ENCODE peak calls at places on chromosomes 1 and 21, in ten cellular contexts. L is upper lobe of right lung, T is HCT116, X is tibial nerve, O is HL-60, E is GM20000, Y is uterus, H is adrenal gland, W is ovary, M is lower lobe of right lung. B is an unnamed sample.

GRCh38 chr1:114524933-114525332 is 13.9 kb upstream of the TRIM33 start:
- DNase-seq in L (no peak), T (peak), X (no peak), O (no peak), E (no peak), Y (no peak), H (no peak), W (no peak), M (no peak), B (no peak)

GRCh38 chr1:91513160-91513559 is 12.5 kb downstream of the CDC7 start:
- DNase-seq in L (no peak), T (no peak), X (no peak), O (no peak), E (no peak), Y (no peak), H (no peak), W (no peak), M (no peak), B (no peak)

GRCh38 chr1:3443759-3444697 is 10.4 kb upstream of the ARHGEF16 start:
- DNase-seq in L (no peak), T (no peak), X (no peak), O (no peak), E (no peak), Y (no peak), H (no peak), W (no peak), M (no peak), B (no peak)

GRCh38 chr1:3679098-3679555 is 26.8 kb downstream of the TP73 start:
- DNase-seq in L (no peak), T (no peak), X (no peak), O (no peak), E (no peak), Y (no peak), H (no peak), W (no peak), M (no peak), B (no peak)

GRCh38 chr1:180188103-180188506 is 33.4 kb downstream of the QSOX1 start:
- DNase-seq in L (no peak), T (no peak), X (peak), O (no peak), E (peak), Y (peak), H (peak), W (no peak), M (no peak), B (no peak)

GRCh38 chr1:25799758-25800537 is at the start of gene SELENON:
- DNase-seq in L (peak), T (no peak), X (no peak), O (peak), E (peak), Y (peak), H (peak), W (peak), M (peak), B (no peak)

GRCh38 chr1:201543871-201544521 is 5.1 kb downstream of the NAV1 start:
- DNase-seq in L (no peak), T (no peak), X (no peak), O (no peak), E (no peak), Y (no peak), H (no peak), W (no peak), M (no peak), B (no peak)

GRCh38 chr1:2471587-2472001 is 4.5 kb upstream of the PLCH2 start:
- DNase-seq in L (no peak), T (no peak), X (no peak), O (no peak), E (no peak), Y (no peak), H (no peak), W (no peak), M (no peak), B (no peak)

GRCh38 chr1:38578444-38578951 is 281.1 kb downstream of the RRAGC start:
- DNase-seq in L (peak), T (no peak), X (no peak), O (no peak), E (no peak), Y (no peak), H (no peak), W (no peak), M (peak), B (no peak)

GRCh38 chr1:208007938-208008342 is 97.0 kb upstream of the CD34 start:
- DNase-seq in L (no peak), T (no peak), X (no peak), O (no peak), E (no peak), Y (no peak), H (no peak), W (no peak), M (no peak), B (no peak)

GRCh38 chr1:216215169-216215568 is 208.1 kb downstream of the USH2A start:
- DNase-seq in L (no peak), T (no peak), X (no peak), O (no peak), E (no peak), Y (no peak), H (no peak), W (no peak), M (no peak), B (no peak)

GRCh38 chr1:207964195-207964966 is 53.5 kb upstream of the CD34 start:
- DNase-seq in L (no peak), T (no peak), X (no peak), O (no peak), E (no peak), Y (no peak), H (no peak), W (no peak), M (no peak), B (peak)

GRCh38 chr1:119968068-119968492 is 71.8 kb upstream of the ADAM30 start:
- DNase-seq in L (peak), T (peak), X (peak), O (peak), E (peak), Y (peak), H (peak), W (no peak), M (peak), B (no peak)

GRCh38 chr21:31157756-31158155 is 119.5 kb upstream of the KRTAP19-8 start:
- DNase-seq in L (no peak), T (no peak), X (no peak), O (no peak), E (no peak), Y (no peak), H (no peak), W (no peak), M (no peak), B (no peak)

GRCh38 chr1:24149854-24150227 is 6.9 kb upstream of the IL22RA1 start:
- DNase-seq in L (no peak), T (peak), X (no peak), O (peak), E (no peak), Y (no peak), H (peak), W (no peak), M (no peak), B (no peak)

GRCh38 chr1:201329801-201330200 is 46.5 kb downstream of the PKP1 start:
- DNase-seq in L (peak), T (no peak), X (no peak), O (no peak), E (no peak), Y (no peak), H (no peak), W (no peak), M (peak), B (no peak)

GRCh38 chr1:165481820-165482532 is 37.0 kb upstream of the RXRG start:
- DNase-seq in L (no peak), T (peak), X (peak), O (no peak), E (no peak), Y (peak), H (peak), W (peak), M (no peak), B (no peak)

GRCh38 chr21:20997308-20997632 is 939 bp upstream of the NCAM2 start:
- DNase-seq in L (no peak), T (no peak), X (no peak), O (no peak), E (no peak), Y (no peak), H (peak), W (no peak), M (no peak), B (no peak)

GRCh38 chr1:162371611-162372010 is 5.0 kb downstream of the SPATA46 start:
- DNase-seq in L (no peak), T (no peak), X (no peak), O (no peak), E (no peak), Y (no peak), H (no peak), W (no peak), M (no peak), B (no peak)

GRCh38 chr1:189434461-189434860 is 1043.2 kb downstream of the BRINP3 start:
- DNase-seq in L (no peak), T (no peak), X (no peak), O (no peak), E (no peak), Y (no peak), H (no peak), W (no peak), M (no peak), B (no peak)

GRCh38 chr1:209652873-209653401 is 712 bp upstream of the LAMB3 start:
- DNase-seq in L (peak), T (peak), X (peak), O (no peak), E (no peak), Y (no peak), H (peak), W (peak), M (peak), B (no peak)

GRCh38 chr1:44911042-44911441 is 68.0 kb upstream of the PTCH2 start:
- DNase-seq in L (no peak), T (no peak), X (no peak), O (no peak), E (no peak), Y (no peak), H (no peak), W (no peak), M (no peak), B (no peak)

GRCh38 chr1:67583462-67583950 is 101.5 kb upstream of the GADD45A start:
- DNase-seq in L (no peak), T (no peak), X (no peak), O (no peak), E (no peak), Y (no peak), H (no peak), W (no peak), M (no peak), B (no peak)

GRCh38 chr1:197173571-197174482 is 27.4 kb upstream of the ASPM start:
- DNase-seq in L (no peak), T (no peak), X (no peak), O (no peak), E (no peak), Y (no peak), H (peak), W (no peak), M (no peak), B (no peak)

GRCh38 chr1:62349470-62350233 is 30.4 kb upstream of the KANK4 start:
- DNase-seq in L (no peak), T (no peak), X (no peak), O (no peak), E (no peak), Y (no peak), H (no peak), W (no peak), M (no peak), B (no peak)

GRCh38 chr1:229781453-229781852 is 155.4 kb downstream of the URB2 start:
- DNase-seq in L (peak), T (peak), X (no peak), O (no peak), E (no peak), Y (no peak), H (no peak), W (no peak), M (peak), B (no peak)

GRCh38 chr1:203287109-203287893 is 18.0 kb upstream of the BTG2 start:
- DNase-seq in L (peak), T (no peak), X (no peak), O (peak), E (peak), Y (peak), H (peak), W (peak), M (peak), B (no peak)

GRCh38 chr1:91640877-91641526 is 140.4 kb downstream of the CDC7 start:
- DNase-seq in L (no peak), T (no peak), X (no peak), O (no peak), E (no peak), Y (no peak), H (no peak), W (no peak), M (no peak), B (no peak)

GRCh38 chr1:182301467-182302198 is 90.0 kb downstream of the GLUL start:
- DNase-seq in L (no peak), T (peak), X (peak), O (peak), E (no peak), Y (no peak), H (no peak), W (no peak), M (no peak), B (no peak)

GRCh38 chr1:53585116-53585515 is 125.9 kb downstream of the DMRTB1 start:
- DNase-seq in L (no peak), T (no peak), X (no peak), O (no peak), E (no peak), Y (peak), H (no peak), W (no peak), M (no peak), B (peak)

GRCh38 chr1:167518331-167518700 is at the start of gene CD247:
- DNase-seq in L (no peak), T (no peak), X (no peak), O (no peak), E (peak), Y (no peak), H (no peak), W (no peak), M (no peak), B (peak)

DNA sequence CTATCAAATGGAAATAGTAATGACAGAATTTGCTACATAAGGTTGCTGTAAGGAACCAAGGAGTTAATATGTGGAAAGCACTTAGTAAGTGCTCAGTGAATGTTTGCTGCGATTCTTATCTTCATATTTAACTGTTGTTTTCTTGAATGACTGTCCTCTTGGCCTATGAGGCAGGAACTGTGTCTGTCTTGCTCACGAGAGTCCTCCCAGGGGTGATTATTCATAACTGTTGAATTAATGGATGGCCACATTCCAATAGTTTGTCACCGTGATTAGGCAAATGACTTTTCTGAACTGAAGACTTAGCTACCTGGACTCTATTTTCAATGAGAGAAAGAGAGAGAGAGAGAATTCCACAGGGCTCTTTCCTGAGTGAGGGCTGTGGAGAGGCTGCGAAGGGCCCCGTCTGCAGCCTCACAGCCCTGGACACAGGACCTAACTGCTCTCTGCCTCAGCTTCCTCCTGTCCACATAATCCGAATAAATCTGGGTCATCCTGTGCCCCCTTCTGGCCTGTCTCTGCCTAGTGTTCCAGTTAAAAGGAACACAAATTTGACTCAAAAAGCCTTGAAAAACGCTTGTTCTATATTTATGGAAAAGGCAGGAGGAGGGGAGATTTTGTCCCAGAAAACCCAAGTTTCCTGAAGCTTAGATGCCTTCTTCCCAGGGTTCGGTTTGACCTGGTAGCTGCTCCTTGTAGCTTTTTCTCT is 8.5 kb downstream of the EDN2 start:
- DNase-seq in L (no peak), T (no peak), X (no peak), O (no peak), E (no peak), Y (peak), H (no peak), W (no peak), M (no peak), B (no peak)
- TF ChIP-seq CTCF in L (no peak), T (peak), X (no peak), O (no peak), E (no peak), Y (no peak), H (no peak), W (no peak), M (no peak), B (peak)

GRCh38 chr1:214341918-214342317 is 61.0 kb downstream of the SMYD2 start:
- DNase-seq in L (no peak), T (no peak), X (no peak), O (no peak), E (no peak), Y (no peak), H (no peak), W (no peak), M (no peak), B (no peak)
- TF ChIP-seq CTCF in L (no peak), T (no peak), X (no peak), O (no peak), E (no peak), Y (no peak), H (no peak), W (no peak), M (no peak), B (peak)

DNA sequence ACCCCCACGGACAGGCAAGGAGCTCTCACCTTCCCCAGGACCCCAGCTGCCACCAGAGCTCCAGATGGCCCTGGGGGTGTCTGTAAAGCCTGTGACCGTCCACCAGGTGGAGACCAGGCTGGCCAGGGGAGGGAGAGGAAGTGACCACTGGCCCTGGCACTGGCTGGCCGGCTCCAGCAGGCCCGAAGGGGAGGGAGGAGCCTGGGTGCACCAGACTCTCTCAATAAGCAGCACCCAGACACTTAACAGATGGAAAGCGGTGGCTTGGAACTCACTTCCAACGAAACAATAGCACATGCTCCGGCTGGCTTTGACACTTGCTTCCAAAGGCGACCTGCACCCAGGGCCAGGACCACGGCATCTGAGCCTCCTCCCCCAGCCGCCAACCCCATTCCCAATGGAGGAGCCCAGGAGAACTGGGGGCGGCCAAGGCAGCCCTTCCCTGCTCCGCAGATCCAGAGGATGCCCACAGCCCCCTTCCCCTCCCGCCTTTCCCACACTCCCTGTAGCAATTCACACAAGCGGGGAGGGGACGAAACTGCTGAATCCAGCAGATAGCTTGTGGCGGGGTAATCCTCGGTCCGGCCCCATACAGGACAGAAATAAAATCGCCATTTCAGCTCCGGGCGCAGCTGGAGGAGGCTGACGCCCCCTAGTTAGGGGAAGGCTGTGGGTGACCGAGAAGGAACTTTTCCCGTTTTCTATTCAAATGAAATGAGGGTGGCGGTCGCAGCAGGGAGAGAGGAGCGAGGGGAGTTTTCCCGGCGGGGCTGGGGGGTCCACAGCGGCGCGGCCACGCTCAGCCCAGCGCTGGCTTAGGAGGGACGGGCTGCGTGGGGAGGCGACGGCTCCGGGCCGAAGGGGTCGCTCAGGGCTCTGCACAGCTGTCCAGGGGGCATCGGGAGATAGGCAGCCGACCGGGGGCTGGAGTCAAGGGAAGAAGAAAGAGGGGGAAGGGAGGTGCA is 612 bp upstream of the PDE9A start:
- DNase-seq in L (peak), T (no peak), X (peak), O (no peak), E (peak), Y (peak), H (peak), W (peak), M (peak), B (peak)
- TF ChIP-seq CTCF in L (peak), T (peak), X (peak), O (no peak), E (no peak), Y (peak), H (peak), W (no peak), M (peak), B (peak)

GRCh38 chr1:37096523-37096922 is 62.2 kb upstream of the GRIK3 start:
- DNase-seq in L (no peak), T (peak), X (no peak), O (no peak), E (no peak), Y (no peak), H (no peak), W (no peak), M (no peak), B (no peak)
- TF ChIP-seq CTCF in L (no peak), T (peak), X (no peak), O (no peak), E (peak), Y (no peak), H (no peak), W (no peak), M (peak), B (no peak)

DNA sequence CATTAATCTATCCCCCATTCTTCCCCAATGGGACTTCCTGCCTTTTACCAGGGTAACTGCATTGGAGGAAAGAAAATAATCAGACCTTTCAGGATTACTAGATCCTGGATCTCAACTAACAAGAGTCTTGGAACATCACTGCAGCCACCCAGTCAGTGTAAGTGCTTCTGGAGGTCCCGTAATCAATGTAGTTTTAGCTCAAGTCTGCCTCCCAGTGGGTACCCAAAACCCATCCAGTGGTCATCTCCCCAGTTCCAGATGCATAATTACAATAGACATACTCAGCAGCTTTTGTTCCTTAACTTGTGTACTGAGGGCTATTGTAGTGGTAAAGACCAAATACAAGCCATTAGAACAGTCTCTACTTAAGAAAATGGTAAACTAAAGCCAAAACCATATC is 319.1 kb downstream of the GPATCH2 start:
- DNase-seq in L (no peak), T (no peak), X (no peak), O (no peak), E (no peak), Y (no peak), H (no peak), W (no peak), M (no peak), B (no peak)
- TF ChIP-seq CTCF in L (no peak), T (peak), X (no peak), O (no peak), E (no peak), Y (no peak), H (no peak), W (no peak), M (no peak), B (peak)

DNA sequence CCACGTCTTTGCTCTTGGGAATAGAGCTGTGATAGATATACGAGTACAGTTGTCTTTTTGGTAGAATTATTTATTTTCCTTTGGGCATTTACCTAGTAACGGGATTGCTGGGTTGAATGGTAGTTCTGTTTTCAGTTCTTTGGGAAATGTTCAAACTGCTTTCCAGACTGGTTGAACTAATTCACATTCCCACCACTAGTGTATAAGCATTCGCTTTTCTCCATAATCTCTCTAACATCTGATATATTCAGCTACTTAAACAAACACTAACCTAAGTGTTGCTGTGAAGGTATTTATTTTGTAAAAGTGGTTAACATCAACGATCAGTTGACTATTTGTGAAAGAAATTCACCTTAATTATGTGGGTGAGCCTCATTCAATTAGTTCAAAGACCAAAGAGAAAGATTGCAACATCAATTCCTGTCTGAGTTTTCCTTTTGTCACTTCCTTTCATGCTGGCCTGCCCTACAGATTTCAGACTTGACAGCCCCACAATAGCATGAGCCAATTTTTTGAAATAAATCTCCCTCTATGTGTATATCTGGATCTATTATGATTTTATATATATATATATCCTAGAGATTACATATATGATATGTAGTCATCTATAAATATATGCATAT is 26.7 kb upstream of the DUSP10 start:
- DNase-seq in L (no peak), T (no peak), X (no peak), O (peak), E (no peak), Y (no peak), H (no peak), W (no peak), M (no peak), B (no peak)
- TF ChIP-seq CTCF in L (peak), T (no peak), X (no peak), O (no peak), E (no peak), Y (no peak), H (no peak), W (no peak), M (peak), B (no peak)

GRCh38 chr1:8427986-8428385 is 110.1 kb downstream of the SLC45A1 start:
- DNase-seq in L (no peak), T (no peak), X (no peak), O (no peak), E (no peak), Y (no peak), H (no peak), W (no peak), M (no peak), B (no peak)
- TF ChIP-seq CTCF in L (no peak), T (no peak), X (no peak), O (no peak), E (no peak), Y (no peak), H (no peak), W (no peak), M (no peak), B (no peak)

GRCh38 chr1:161079436-161080110 is 9.8 kb downstream of the NECTIN4 start:
- DNase-seq in L (no peak), T (no peak), X (no peak), O (no peak), E (no peak), Y (no peak), H (no peak), W (no peak), M (no peak), B (no peak)
- TF ChIP-seq CTCF in L (no peak), T (peak), X (no peak), O (no peak), E (no peak), Y (no peak), H (no peak), W (no peak), M (no peak), B (no peak)

B was measured in osteocyte.